ENCODE peak calls at places on chromosomes 2 and 18, in six cellular contexts. One of them, this sample, is unnamed.
A peak's percentile ranks its signal among the peaks of the same experiment; 100 is the strongest.

GRCh38 chr2:98709530-98709929 is 21.4 kb downstream of the MGAT4A start:
- DNase-seq in lower lobe of right lung: no peak
- DNase-seq in endothelial cell of umbilical vein: peak; percentile 82
- DNase-seq in cardiac fibroblast: no peak
- DNase-seq in CD4-positive, alpha-beta T cell: no peak
- DNase-seq in brain microvascular endothelial cell: no peak
- DNase-seq in this sample: no peak

GRCh38 chr2:9174771-9175441 is 31.7 kb upstream of the ASAP2 start:
- DNase-seq in brain microvascular endothelial cell: peak; percentile 82
- DNase-seq in CD4-positive, alpha-beta T cell: no peak
- DNase-seq in cardiac fibroblast: peak; percentile 84
- DNase-seq in endothelial cell of umbilical vein: peak; percentile 64
- DNase-seq in lower lobe of right lung: peak; percentile 68
- DNase-seq in this sample: no peak

GRCh38 chr18:57447154-57447621 is 12.0 kb downstream of the ONECUT2 start:
- DNase-seq in cardiac fibroblast: peak; percentile 32
- DNase-seq in lower lobe of right lung: no peak
- DNase-seq in brain microvascular endothelial cell: peak; percentile 14
- DNase-seq in endothelial cell of umbilical vein: peak; percentile 40
- DNase-seq in CD4-positive, alpha-beta T cell: no peak
- DNase-seq in this sample: no peak

GRCh38 chr2:43124667-43125057 is 101.7 kb downstream of the ZFP36L2 start:
- DNase-seq in lower lobe of right lung: no peak
- DNase-seq in brain microvascular endothelial cell: no peak
- DNase-seq in cardiac fibroblast: no peak
- DNase-seq in CD4-positive, alpha-beta T cell: no peak
- DNase-seq in endothelial cell of umbilical vein: no peak
- DNase-seq in this sample: no peak

GRCh38 chr18:9096698-9097097 is 5.8 kb upstream of the NDUFV2 start:
- DNase-seq in brain microvascular endothelial cell: no peak
- DNase-seq in CD4-positive, alpha-beta T cell: no peak
- DNase-seq in cardiac fibroblast: no peak
- DNase-seq in endothelial cell of umbilical vein: no peak
- DNase-seq in lower lobe of right lung: no peak
- DNase-seq in this sample: no peak

GRCh38 chr18:67672142-67672541 is 155.6 kb upstream of the DSEL start:
- DNase-seq in brain microvascular endothelial cell: peak; percentile 24
- DNase-seq in cardiac fibroblast: peak; percentile 59
- DNase-seq in CD4-positive, alpha-beta T cell: no peak
- DNase-seq in endothelial cell of umbilical vein: no peak
- DNase-seq in lower lobe of right lung: no peak
- DNase-seq in this sample: no peak

GRCh38 chr2:181058378-181059269 is 78.2 kb downstream of the UBE2E3 start:
- DNase-seq in CD4-positive, alpha-beta T cell: peak; percentile 26
- DNase-seq in endothelial cell of umbilical vein: peak; percentile 53
- DNase-seq in brain microvascular endothelial cell: peak; percentile 59
- DNase-seq in cardiac fibroblast: peak; percentile 70
- DNase-seq in lower lobe of right lung: no peak
- DNase-seq in this sample: no peak

GRCh38 chr2:27711804-27712203 is 48.1 kb downstream of the SLC4A1AP start:
- DNase-seq in CD4-positive, alpha-beta T cell: no peak
- DNase-seq in brain microvascular endothelial cell: no peak
- DNase-seq in cardiac fibroblast: no peak
- DNase-seq in lower lobe of right lung: no peak
- DNase-seq in endothelial cell of umbilical vein: no peak
- DNase-seq in this sample: no peak

GRCh38 chr2:239313251-239313650 is 87.6 kb downstream of the HDAC4 start:
- DNase-seq in brain microvascular endothelial cell: no peak
- DNase-seq in lower lobe of right lung: peak; percentile 9
- DNase-seq in endothelial cell of umbilical vein: no peak
- DNase-seq in CD4-positive, alpha-beta T cell: no peak
- DNase-seq in cardiac fibroblast: no peak
- DNase-seq in this sample: peak; percentile 19

GRCh38 chr2:204108301-204108700 is 171.7 kb downstream of the ICOS start:
- DNase-seq in lower lobe of right lung: no peak
- DNase-seq in cardiac fibroblast: peak; percentile 3
- DNase-seq in brain microvascular endothelial cell: peak; percentile 2
- DNase-seq in CD4-positive, alpha-beta T cell: peak; percentile 39
- DNase-seq in endothelial cell of umbilical vein: peak; percentile 73
- DNase-seq in this sample: no peak

GRCh38 chr18:68734311-68734710 is 19.4 kb upstream of the TMX3 start:
- DNase-seq in brain microvascular endothelial cell: peak; percentile 14
- DNase-seq in cardiac fibroblast: peak; percentile 74
- DNase-seq in endothelial cell of umbilical vein: no peak
- DNase-seq in CD4-positive, alpha-beta T cell: no peak
- DNase-seq in lower lobe of right lung: no peak
- DNase-seq in this sample: no peak

GRCh38 chr2:69493268-69493667 is 56.0 kb upstream of the NFU1 start:
- DNase-seq in endothelial cell of umbilical vein: no peak
- DNase-seq in lower lobe of right lung: no peak
- DNase-seq in brain microvascular endothelial cell: no peak
- DNase-seq in cardiac fibroblast: no peak
- DNase-seq in CD4-positive, alpha-beta T cell: no peak
- DNase-seq in this sample: no peak

GRCh38 chr2:210443527-210443926 is 33.0 kb downstream of the LANCL1 start:
- DNase-seq in brain microvascular endothelial cell: no peak
- DNase-seq in lower lobe of right lung: no peak
- DNase-seq in cardiac fibroblast: no peak
- DNase-seq in CD4-positive, alpha-beta T cell: no peak
- DNase-seq in endothelial cell of umbilical vein: no peak
- DNase-seq in this sample: no peak

GRCh38 chr18:1499265-1499664 is 594.6 kb downstream of the ADCYAP1 start:
- DNase-seq in brain microvascular endothelial cell: no peak
- DNase-seq in endothelial cell of umbilical vein: no peak
- DNase-seq in cardiac fibroblast: peak; percentile 4
- DNase-seq in CD4-positive, alpha-beta T cell: no peak
- DNase-seq in lower lobe of right lung: no peak
- DNase-seq in this sample: no peak

GRCh38 chr18:3456686-3457069 is 6.7 kb downstream of the TGIF1 start:
- DNase-seq in lower lobe of right lung: no peak
- DNase-seq in endothelial cell of umbilical vein: no peak
- DNase-seq in CD4-positive, alpha-beta T cell: no peak
- DNase-seq in cardiac fibroblast: no peak
- DNase-seq in brain microvascular endothelial cell: no peak
- DNase-seq in this sample: no peak

GRCh38 chr2:42342061-42342794 is 18.8 kb downstream of the COX7A2L start:
- DNase-seq in endothelial cell of umbilical vein: peak; percentile 57
- DNase-seq in CD4-positive, alpha-beta T cell: no peak
- DNase-seq in brain microvascular endothelial cell: peak; percentile 94
- DNase-seq in lower lobe of right lung: no peak
- DNase-seq in cardiac fibroblast: peak; percentile 97
- DNase-seq in this sample: no peak

GRCh38 chr2:133790706-133791105 is 222.4 kb upstream of the NCKAP5 start:
- DNase-seq in endothelial cell of umbilical vein: peak; percentile 11
- DNase-seq in cardiac fibroblast: peak; percentile 66
- DNase-seq in CD4-positive, alpha-beta T cell: no peak
- DNase-seq in brain microvascular endothelial cell: peak; percentile 74
- DNase-seq in lower lobe of right lung: no peak
- DNase-seq in this sample: no peak

GRCh38 chr2:199757466-199757865 is 93.5 kb downstream of the FTCDNL1 start:
- DNase-seq in endothelial cell of umbilical vein: no peak
- DNase-seq in cardiac fibroblast: no peak
- DNase-seq in CD4-positive, alpha-beta T cell: no peak
- DNase-seq in lower lobe of right lung: no peak
- DNase-seq in brain microvascular endothelial cell: no peak
- DNase-seq in this sample: no peak

GRCh38 chr2:216604458-216604857 is 28.8 kb upstream of the IGFBP2 start:
- DNase-seq in CD4-positive, alpha-beta T cell: no peak
- DNase-seq in endothelial cell of umbilical vein: no peak
- DNase-seq in brain microvascular endothelial cell: no peak
- DNase-seq in cardiac fibroblast: no peak
- DNase-seq in lower lobe of right lung: no peak
- DNase-seq in this sample: no peak

GRCh38 chr2:226782092-226782713 is 17.4 kb downstream of the IRS1 start:
- DNase-seq in endothelial cell of umbilical vein: no peak
- DNase-seq in cardiac fibroblast: peak; percentile 47
- DNase-seq in brain microvascular endothelial cell: peak; percentile 79
- DNase-seq in CD4-positive, alpha-beta T cell: no peak
- DNase-seq in lower lobe of right lung: no peak
- DNase-seq in this sample: no peak

GRCh38 chr2:222982909-222983265 is 69.1 kb upstream of the KCNE4 start:
- DNase-seq in cardiac fibroblast: no peak
- DNase-seq in endothelial cell of umbilical vein: no peak
- DNase-seq in lower lobe of right lung: no peak
- DNase-seq in brain microvascular endothelial cell: no peak
- DNase-seq in CD4-positive, alpha-beta T cell: no peak
- DNase-seq in this sample: no peak

GRCh38 chr2:222978850-222979249 is 73.1 kb upstream of the KCNE4 start:
- DNase-seq in CD4-positive, alpha-beta T cell: no peak
- DNase-seq in cardiac fibroblast: no peak
- DNase-seq in lower lobe of right lung: no peak
- DNase-seq in brain microvascular endothelial cell: no peak
- DNase-seq in endothelial cell of umbilical vein: no peak
- DNase-seq in this sample: no peak

GRCh38 chr2:222977121-222977520 is 74.9 kb upstream of the KCNE4 start:
- DNase-seq in endothelial cell of umbilical vein: no peak
- DNase-seq in cardiac fibroblast: no peak
- DNase-seq in lower lobe of right lung: no peak
- DNase-seq in CD4-positive, alpha-beta T cell: no peak
- DNase-seq in brain microvascular endothelial cell: no peak
- DNase-seq in this sample: no peak

GRCh38 chr2:222979484-222979883 is 72.5 kb upstream of the KCNE4 start:
- DNase-seq in lower lobe of right lung: no peak
- DNase-seq in cardiac fibroblast: no peak
- DNase-seq in CD4-positive, alpha-beta T cell: no peak
- DNase-seq in brain microvascular endothelial cell: no peak
- DNase-seq in endothelial cell of umbilical vein: no peak
- DNase-seq in this sample: no peak

DNA sequence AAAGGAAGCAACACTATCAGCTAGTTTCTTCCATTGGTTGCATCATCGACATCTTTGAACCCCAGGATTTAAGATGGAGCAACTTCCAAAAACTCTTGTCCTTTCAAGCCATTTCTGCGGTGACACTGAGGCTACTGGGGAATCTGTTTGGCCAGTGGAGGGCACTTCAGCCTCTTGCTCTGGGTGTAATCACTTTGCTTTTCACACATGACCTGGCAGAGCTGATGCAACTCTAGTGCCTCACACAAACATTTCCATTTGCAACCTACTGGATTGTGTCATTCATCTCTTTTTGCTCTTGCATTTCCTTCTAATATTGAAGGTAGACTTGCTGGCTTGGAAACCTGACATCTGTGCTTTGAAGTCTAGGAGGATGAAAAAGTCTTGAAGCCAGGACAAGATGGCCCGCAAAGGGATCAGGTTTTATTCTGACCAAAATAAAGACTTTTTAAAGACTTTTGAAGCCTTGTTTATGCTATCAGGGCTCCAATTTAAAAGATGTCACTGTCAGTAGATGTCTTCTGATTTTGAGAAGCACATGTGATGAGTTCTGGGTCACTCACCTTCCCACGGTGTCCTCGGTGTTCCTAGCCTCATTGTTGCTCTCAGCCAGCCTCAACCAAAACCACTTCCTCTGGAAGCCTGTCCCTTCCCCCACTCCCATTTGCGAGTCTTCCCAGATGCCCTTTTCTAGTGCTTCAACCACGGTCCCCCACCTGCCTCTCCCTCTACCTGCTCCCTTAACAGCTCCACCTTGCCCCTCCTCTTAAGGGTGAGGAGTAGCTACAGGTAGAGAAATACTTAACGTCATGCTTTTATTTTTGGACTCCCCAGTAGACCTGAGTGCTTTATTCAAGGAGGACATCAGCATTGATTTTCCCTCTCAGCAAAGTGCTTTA is 69.7 kb upstream of the KCNE4 start:
- DNase-seq in endothelial cell of umbilical vein: peak; percentile 54
- DNase-seq in cardiac fibroblast: peak; percentile 92
- DNase-seq in CD4-positive, alpha-beta T cell: no peak
- DNase-seq in lower lobe of right lung: no peak
- DNase-seq in brain microvascular endothelial cell: peak; percentile 83
- DNase-seq in this sample: no peak
- TF ChIP-seq CTCF in endothelial cell of umbilical vein: no peak
- TF ChIP-seq CTCF in cardiac fibroblast: peak; percentile 75
- TF ChIP-seq CTCF in CD4-positive, alpha-beta T cell: no peak
- TF ChIP-seq CTCF in lower lobe of right lung: peak; percentile 20
- TF ChIP-seq CTCF in brain microvascular endothelial cell: peak; percentile 88
- TF ChIP-seq CTCF in this sample: peak; percentile 49

GRCh38 chr2:162400336-162400735 is 56.4 kb downstream of the GCA start:
- DNase-seq in lower lobe of right lung: no peak
- DNase-seq in brain microvascular endothelial cell: no peak
- DNase-seq in cardiac fibroblast: no peak
- DNase-seq in CD4-positive, alpha-beta T cell: no peak
- DNase-seq in endothelial cell of umbilical vein: no peak
- DNase-seq in this sample: no peak

GRCh38 chr2:162401871-162402270 is 57.9 kb downstream of the GCA start:
- DNase-seq in CD4-positive, alpha-beta T cell: no peak
- DNase-seq in lower lobe of right lung: no peak
- DNase-seq in brain microvascular endothelial cell: no peak
- DNase-seq in endothelial cell of umbilical vein: no peak
- DNase-seq in cardiac fibroblast: no peak
- DNase-seq in this sample: no peak

DNA sequence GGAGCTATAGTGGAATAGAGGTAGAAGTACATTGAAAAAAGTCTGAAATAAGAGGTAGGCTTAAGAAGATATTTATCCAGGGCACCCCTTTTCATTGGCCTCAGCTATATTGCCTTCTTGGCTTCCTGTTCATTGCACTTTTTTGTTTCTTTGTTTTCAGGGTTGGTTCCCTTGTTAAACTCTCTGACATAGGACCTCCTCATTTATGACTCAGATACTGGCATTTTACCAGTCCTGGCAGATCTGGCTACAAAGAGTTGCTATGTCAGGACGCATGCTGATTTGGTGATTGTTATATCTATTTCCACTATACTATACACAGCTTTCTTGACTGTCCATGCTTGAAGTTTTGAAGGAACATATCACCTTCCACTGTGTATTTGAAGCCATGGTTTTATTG is 60.0 kb downstream of the GCA start:
- DNase-seq in brain microvascular endothelial cell: peak; percentile 52
- DNase-seq in CD4-positive, alpha-beta T cell: no peak
- DNase-seq in endothelial cell of umbilical vein: peak; percentile 84
- DNase-seq in cardiac fibroblast: peak; percentile 55
- DNase-seq in lower lobe of right lung: no peak
- DNase-seq in this sample: no peak
- TF ChIP-seq CTCF in brain microvascular endothelial cell: no peak
- TF ChIP-seq CTCF in CD4-positive, alpha-beta T cell: no peak
- TF ChIP-seq CTCF in endothelial cell of umbilical vein: no peak
- TF ChIP-seq CTCF in cardiac fibroblast: no peak
- TF ChIP-seq CTCF in lower lobe of right lung: no peak
- TF ChIP-seq CTCF in this sample: no peak

DNA sequence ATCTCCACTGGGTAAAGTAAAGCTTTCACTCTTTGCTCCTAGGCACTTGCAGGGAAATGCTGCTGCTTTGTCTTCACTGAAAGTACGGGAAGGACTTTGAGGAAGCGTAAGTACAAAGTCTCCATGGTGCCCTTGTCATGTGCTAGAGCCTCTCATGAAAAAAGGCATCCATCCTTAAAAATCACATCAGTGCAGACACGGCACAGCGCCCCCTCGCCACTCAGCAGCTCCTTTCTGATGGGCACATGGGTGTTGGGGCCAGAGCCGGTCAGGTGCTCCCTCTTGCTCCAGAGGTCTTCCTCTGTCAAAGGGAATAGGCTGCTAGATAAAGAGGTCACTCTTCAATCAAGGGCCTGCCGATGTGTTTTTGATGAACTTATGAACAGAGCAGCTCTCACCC is 109.1 kb upstream of the STPG4 start:
- DNase-seq in brain microvascular endothelial cell: no peak
- DNase-seq in CD4-positive, alpha-beta T cell: no peak
- DNase-seq in endothelial cell of umbilical vein: no peak
- DNase-seq in cardiac fibroblast: no peak
- DNase-seq in lower lobe of right lung: no peak
- DNase-seq in this sample: no peak
- TF ChIP-seq CTCF in brain microvascular endothelial cell: peak; percentile 30
- TF ChIP-seq CTCF in CD4-positive, alpha-beta T cell: no peak
- TF ChIP-seq CTCF in endothelial cell of umbilical vein: no peak
- TF ChIP-seq CTCF in cardiac fibroblast: no peak
- TF ChIP-seq CTCF in lower lobe of right lung: no peak
- TF ChIP-seq CTCF in this sample: no peak

GRCh38 chr2:241582806-241583205 is 24.3 kb downstream of the BOK start:
- DNase-seq in endothelial cell of umbilical vein: no peak
- DNase-seq in CD4-positive, alpha-beta T cell: no peak
- DNase-seq in cardiac fibroblast: no peak
- DNase-seq in lower lobe of right lung: peak; percentile 10
- DNase-seq in brain microvascular endothelial cell: no peak
- DNase-seq in this sample: no peak
- TF ChIP-seq CTCF in endothelial cell of umbilical vein: no peak
- TF ChIP-seq CTCF in CD4-positive, alpha-beta T cell: no peak
- TF ChIP-seq CTCF in cardiac fibroblast: no peak
- TF ChIP-seq CTCF in lower lobe of right lung: no peak
- TF ChIP-seq CTCF in brain microvascular endothelial cell: no peak
- TF ChIP-seq CTCF in this sample: no peak